ENCODE peak calls at places on chromosome X, in nine cellular contexts. X is A673, J is mesendoderm, T is fibroblast of lung, N is Peyer's patch, H is adrenal gland, S is IMR-90, P is tibial artery, B is pancreas. W is an unnamed sample.

GRCh38 chrX:107666931-107667330 is 38.6 kb downstream of the PRPS1 start:
- DNase-seq in N (no peak), H (no peak), X (no peak), J (no peak), P (no peak), S (no peak), T (no peak), B (no peak), W (no peak)

GRCh38 chrX:45006002-45006800 is 133.2 kb downstream of the KDM6A start:
- DNase-seq in N (no peak), X (no peak), T (peak; percentile 51), S (peak; percentile 29), H (no peak), P (no peak), B (no peak), J (peak; percentile 70), W (no peak)

GRCh38 chrX:139802048-139802447 is 94.1 kb upstream of the MCF2 start:
- DNase-seq in H (no peak), P (no peak), N (no peak), S (no peak), X (no peak), J (no peak), T (no peak), B (no peak), W (no peak)

GRCh38 chrX:480861-481417 is 94.2 kb upstream of the PPP2R3B start:
- DNase-seq in J (no peak), S (no peak), B (no peak), T (no peak), H (no peak), X (no peak), P (no peak), N (no peak), W (no peak)

GRCh38 chrX:17082831-17083230 is 136.4 kb downstream of the REPS2 start:
- DNase-seq in B (no peak), N (no peak), J (peak; percentile 48), P (no peak), S (no peak), X (peak; percentile 44), H (no peak), T (peak; percentile 7), W (no peak)

GRCh38 chrX:66050140-66050569 is 10.3 kb upstream of the VSIG4 start:
- DNase-seq in S (no peak), T (no peak), P (peak; percentile 22), B (no peak), H (peak; percentile 54), J (no peak), X (no peak), N (no peak), W (peak; percentile 12)

GRCh38 chrX:14449773-14450172 is 79.6 kb upstream of the GLRA2 start:
- DNase-seq in T (no peak), B (no peak), N (no peak), X (no peak), J (no peak), P (no peak), H (no peak), S (no peak), W (no peak)

GRCh38 chrX:9184231-9184630 is 150.3 kb upstream of the FAM9B start:
- DNase-seq in P (no peak), T (peak; percentile 22), X (no peak), H (no peak), N (no peak), B (no peak), S (no peak), J (no peak), W (no peak)

GRCh38 chrX:47577424-47577823 is 4.8 kb upstream of the TIMP1 start:
- DNase-seq in S (no peak), J (no peak), B (no peak), H (no peak), N (no peak), T (no peak), P (no peak), X (no peak), W (no peak)

GRCh38 chrX:12447448-12448154 is 309.3 kb downstream of the FRMPD4 start:
- DNase-seq in J (no peak), B (no peak), H (no peak), N (no peak), S (peak; percentile 95), X (no peak), T (peak; percentile 81), P (no peak), W (no peak)

GRCh38 chrX:136168929-136169735 is 21.8 kb downstream of the FHL1 start:
- DNase-seq in S (peak; percentile 97), X (peak; percentile 58), B (no peak), T (peak; percentile 91), J (peak; percentile 95), N (no peak), P (peak; percentile 63), H (peak; percentile 84), W (peak; percentile 47)

GRCh38 chrX:7214251-7214650 is 66.3 kb upstream of the PUDP start:
- DNase-seq in N (no peak), H (no peak), P (no peak), T (no peak), X (no peak), J (no peak), B (no peak), S (no peak), W (no peak)

GRCh38 chrX:138711399-138712347 is at the start of gene FGF13:
- DNase-seq in X (peak; percentile 71), P (peak; percentile 20), J (peak; percentile 86), T (peak; percentile 27), S (no peak), B (peak; percentile 14), N (no peak), H (no peak), W (peak; percentile 7)

GRCh38 chrX:55451125-55451524 is 802 bp upstream of the MAGEH1 start:
- DNase-seq in S (no peak), J (no peak), N (no peak), X (no peak), B (no peak), P (no peak), H (no peak), T (no peak), W (no peak)

GRCh38 chrX:20527458-20528099 is 260.9 kb upstream of the RPS6KA3 start:
- DNase-seq in X (peak; percentile 60), T (no peak), N (no peak), H (peak; percentile 66), P (peak; percentile 19), J (no peak), B (no peak), S (peak; percentile 38), W (no peak)

GRCh38 chrX:118392726-118393125 is 46.8 kb downstream of the WDR44 start:
- DNase-seq in P (no peak), B (no peak), T (peak; percentile 20), X (no peak), N (no peak), S (peak; percentile 37), J (no peak), H (no peak), W (no peak)

GRCh38 chrX:101395789-101396188 is 5.0 kb downstream of the RPL36A start:
- DNase-seq in H (no peak), S (no peak), B (no peak), N (no peak), J (no peak), T (no peak), X (peak; percentile 23), P (no peak), W (no peak)

GRCh38 chrX:11579856-11580595 is 85.7 kb downstream of the ARHGAP6 start:
- DNase-seq in P (no peak), X (peak; percentile 4), H (no peak), N (no peak), S (no peak), J (no peak), B (no peak), T (no peak), W (no peak)

DNA sequence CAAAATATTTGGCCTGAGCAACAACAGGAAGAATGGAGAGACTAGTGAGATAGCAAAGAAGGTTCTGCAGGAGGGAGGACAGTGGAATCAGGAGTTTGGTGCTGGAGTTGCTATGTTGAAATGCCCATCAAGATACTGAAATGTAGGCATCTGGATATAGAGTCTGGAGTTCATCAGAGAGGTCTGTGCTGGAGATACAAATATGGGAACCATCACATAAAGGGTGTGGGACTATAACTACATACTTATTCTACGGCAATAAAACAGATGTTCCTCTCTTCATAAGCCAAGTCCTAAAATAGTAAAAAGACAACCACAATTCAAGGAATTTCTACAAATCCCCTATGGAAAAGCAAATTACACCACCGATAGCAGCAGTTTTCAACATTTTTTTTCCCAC is 1.7 kb downstream of the MED14 start:
- DNase-seq in X (no peak), P (no peak), J (peak; percentile 2), T (peak; percentile 2), S (no peak), N (no peak), B (no peak), H (no peak), W (no peak)
- H3K4me3 ChIP-seq in X (peak overlapping the region; percentile 66), P (peak overlapping the region; percentile 86), J (no peak overlapping the region), T (peak overlapping the region; percentile 71), S (peak overlapping the region; percentile 88), N (no peak overlapping the region), B (no peak overlapping the region), H (no peak overlapping the region), W (peak overlapping the region; percentile 88)

GRCh38 chrX:2710041-2710471 is 19.0 kb downstream of the CD99 start:
- DNase-seq in P (peak; percentile 42), X (peak; percentile 87), J (peak; percentile 62), S (peak; percentile 88), N (no peak), B (no peak), T (peak; percentile 72), H (no peak), W (peak; percentile 26)
- H3K4me1 ChIP-seq in P (peaks cover 70% of the 10 kb centered on the region), X (peaks cover 87% of the 10 kb centered on the region), J (peaks cover 11% of the 10 kb centered on the region), S (peaks cover 23% of the 10 kb centered on the region), N (peaks cover 53% of the 10 kb centered on the region), B (no peaks in the 10 kb centered on the region), T (peaks cover 29% of the 10 kb centered on the region), H (peaks cover 37% of the 10 kb centered on the region), W (peaks cover 67% of the 10 kb centered on the region)

GRCh38 chrX:64977830-64978229 is 1.6 kb upstream of the ZC4H2 start:
- DNase-seq in B (no peak), S (peak; percentile 28), H (no peak), N (no peak), P (no peak), X (no peak), J (no peak), T (peak; percentile 3), W (no peak)

GRCh38 chrX:64975989-64976672 is at the start of gene ZC4H2:
- DNase-seq in P (peak; percentile 69), S (peak; percentile 76), T (peak; percentile 80), H (peak; percentile 88), B (peak; percentile 72), N (peak; percentile 73), X (no peak), J (peak; percentile 93), W (peak; percentile 80)

GRCh38 chrX:64975491-64975890 is 759 bp downstream of the ZC4H2 start:
- DNase-seq in B (peak; percentile 33), J (peak; percentile 68), X (no peak), S (no peak), N (peak; percentile 24), T (peak; percentile 10), H (peak; percentile 49), P (peak; percentile 19), W (peak; percentile 26)

GRCh38 chrX:64976673-64977040 is 407 bp upstream of the ZC4H2 start:
- DNase-seq in H (no peak), P (no peak), J (peak; percentile 60), X (no peak), S (no peak), B (no peak), T (no peak), N (no peak), W (no peak)

GRCh38 chrX:64977051-64977450 is 801 bp upstream of the ZC4H2 start:
- DNase-seq in N (no peak), S (no peak), H (no peak), B (no peak), P (no peak), X (no peak), J (no peak), T (no peak), W (no peak)
- H3K4me3 ChIP-seq in N (no peak overlapping the region), S (no peak overlapping the region), H (no peak overlapping the region), B (no peak overlapping the region), P (peak overlapping the region; percentile 61), X (no peak overlapping the region), J (no peak overlapping the region), T (no peak overlapping the region), W (no peak overlapping the region)

GRCh38 chrX:130173190-130173895 is 1.6 kb downstream of the RAB33A start:
- DNase-seq in T (peak; percentile 79), H (peak; percentile 87), J (no peak), B (no peak), X (no peak), N (peak; percentile 33), S (peak; percentile 91), P (peak; percentile 79), W (peak; percentile 54)
- H3K4me1 ChIP-seq in T (peaks cover 7% of the 10 kb centered on the region), H (peaks cover 28% of the 10 kb centered on the region), J (no peaks in the 10 kb centered on the region), B (no peaks in the 10 kb centered on the region), X (peaks cover 18% of the 10 kb centered on the region), N (peaks cover 4% of the 10 kb centered on the region), S (peaks cover 7% of the 10 kb centered on the region), P (peaks cover 33% of the 10 kb centered on the region), W (no peaks in the 10 kb centered on the region)